ENCODE peak calls at places on chromosomes 5 and 9, in seven cellular contexts. One of them, this sample, is unnamed.

GRCh38 chr9:128106181-128106939 is 21.2 kb downstream of the PTGES2 start:
- DNase-seq in transverse colon: no peak
- DNase-seq in NCI-H1105 treated with DMSO at 0.1 percent for 48 hours: no peak
- DNase-seq in T follicular helper cell: no peak
- DNase-seq in AG10803: no peak
- DNase-seq in CD8-positive, alpha-beta memory T cell: no peak
- DNase-seq in aorta: peak
- DNase-seq in this sample: no peak

GRCh38 chr9:117145081-117145480 is 269.8 kb downstream of the ASTN2 start:
- DNase-seq in transverse colon: no peak
- DNase-seq in NCI-H1105 treated with DMSO at 0.1 percent for 48 hours: no peak
- DNase-seq in T follicular helper cell: no peak
- DNase-seq in AG10803: no peak
- DNase-seq in CD8-positive, alpha-beta memory T cell: no peak
- DNase-seq in aorta: no peak
- DNase-seq in this sample: no peak

GRCh38 chr5:107864793-107865192 is 194.1 kb upstream of the EFNA5 start:
- DNase-seq in transverse colon: no peak
- DNase-seq in NCI-H1105 treated with DMSO at 0.1 percent for 48 hours: no peak
- DNase-seq in T follicular helper cell: no peak
- DNase-seq in AG10803: peak
- DNase-seq in CD8-positive, alpha-beta memory T cell: no peak
- DNase-seq in aorta: no peak
- DNase-seq in this sample: no peak

GRCh38 chr5:137405393-137405792 is 93.7 kb downstream of the SPOCK1 start:
- DNase-seq in transverse colon: no peak
- DNase-seq in NCI-H1105 treated with DMSO at 0.1 percent for 48 hours: no peak
- DNase-seq in T follicular helper cell: no peak
- DNase-seq in AG10803: no peak
- DNase-seq in CD8-positive, alpha-beta memory T cell: no peak
- DNase-seq in aorta: no peak
- DNase-seq in this sample: no peak

GRCh38 chr5:141793881-141794280 is 84.3 kb downstream of the PCDH1 start:
- DNase-seq in transverse colon: no peak
- DNase-seq in NCI-H1105 treated with DMSO at 0.1 percent for 48 hours: no peak
- DNase-seq in T follicular helper cell: no peak
- DNase-seq in AG10803: no peak
- DNase-seq in CD8-positive, alpha-beta memory T cell: no peak
- DNase-seq in aorta: no peak
- DNase-seq in this sample: no peak

GRCh38 chr5:169831331-169831730 is 149.0 kb downstream of the INSYN2B start:
- DNase-seq in transverse colon: no peak
- DNase-seq in NCI-H1105 treated with DMSO at 0.1 percent for 48 hours: peak
- DNase-seq in T follicular helper cell: no peak
- DNase-seq in AG10803: peak
- DNase-seq in CD8-positive, alpha-beta memory T cell: no peak
- DNase-seq in aorta: no peak
- DNase-seq in this sample: no peak

GRCh38 chr5:36414869-36415282 is 113.2 kb upstream of the RANBP3L start:
- DNase-seq in transverse colon: no peak
- DNase-seq in NCI-H1105 treated with DMSO at 0.1 percent for 48 hours: peak
- DNase-seq in T follicular helper cell: no peak
- DNase-seq in AG10803: peak
- DNase-seq in CD8-positive, alpha-beta memory T cell: no peak
- DNase-seq in aorta: no peak
- DNase-seq in this sample: no peak

GRCh38 chr9:116134981-116135380 is 18.6 kb upstream of the PAPPA start:
- DNase-seq in transverse colon: no peak
- DNase-seq in NCI-H1105 treated with DMSO at 0.1 percent for 48 hours: no peak
- DNase-seq in T follicular helper cell: no peak
- DNase-seq in AG10803: no peak
- DNase-seq in CD8-positive, alpha-beta memory T cell: no peak
- DNase-seq in aorta: no peak
- DNase-seq in this sample: no peak

GRCh38 chr5:115930630-115931337 is 31.5 kb upstream of the LVRN start:
- DNase-seq in transverse colon: no peak
- DNase-seq in NCI-H1105 treated with DMSO at 0.1 percent for 48 hours: no peak
- DNase-seq in T follicular helper cell: no peak
- DNase-seq in AG10803: peak
- DNase-seq in CD8-positive, alpha-beta memory T cell: no peak
- DNase-seq in aorta: no peak
- DNase-seq in this sample: no peak

GRCh38 chr9:105193560-105193959 is 50.9 kb upstream of the SLC44A1 start:
- DNase-seq in transverse colon: no peak
- DNase-seq in NCI-H1105 treated with DMSO at 0.1 percent for 48 hours: no peak
- DNase-seq in T follicular helper cell: no peak
- DNase-seq in AG10803: no peak
- DNase-seq in CD8-positive, alpha-beta memory T cell: no peak
- DNase-seq in aorta: no peak
- DNase-seq in this sample: no peak

GRCh38 chr5:146451411-146451810 is 4.3 kb downstream of the TCERG1 start:
- DNase-seq in transverse colon: no peak
- DNase-seq in NCI-H1105 treated with DMSO at 0.1 percent for 48 hours: no peak
- DNase-seq in T follicular helper cell: no peak
- DNase-seq in AG10803: no peak
- DNase-seq in CD8-positive, alpha-beta memory T cell: no peak
- DNase-seq in aorta: no peak
- DNase-seq in this sample: no peak

GRCh38 chr9:121278535-121279169 is 10.7 kb downstream of the GSN start:
- DNase-seq in transverse colon: peak
- DNase-seq in NCI-H1105 treated with DMSO at 0.1 percent for 48 hours: peak
- DNase-seq in T follicular helper cell: no peak
- DNase-seq in AG10803: peak
- DNase-seq in CD8-positive, alpha-beta memory T cell: no peak
- DNase-seq in aorta: no peak
- DNase-seq in this sample: peak

GRCh38 chr9:77236693-77237092 is 59.4 kb downstream of the VPS13A start:
- DNase-seq in transverse colon: no peak
- DNase-seq in NCI-H1105 treated with DMSO at 0.1 percent for 48 hours: no peak
- DNase-seq in T follicular helper cell: no peak
- DNase-seq in AG10803: no peak
- DNase-seq in CD8-positive, alpha-beta memory T cell: no peak
- DNase-seq in aorta: no peak
- DNase-seq in this sample: no peak

GRCh38 chr5:5598547-5599113 is 176.2 kb downstream of the ICE1 start:
- DNase-seq in transverse colon: no peak
- DNase-seq in NCI-H1105 treated with DMSO at 0.1 percent for 48 hours: no peak
- DNase-seq in T follicular helper cell: no peak
- DNase-seq in AG10803: no peak
- DNase-seq in CD8-positive, alpha-beta memory T cell: no peak
- DNase-seq in aorta: no peak
- DNase-seq in this sample: no peak

GRCh38 chr9:93072383-93072795 is 13.9 kb downstream of the SUSD3 start:
- DNase-seq in transverse colon: peak
- DNase-seq in NCI-H1105 treated with DMSO at 0.1 percent for 48 hours: peak
- DNase-seq in T follicular helper cell: no peak
- DNase-seq in AG10803: peak
- DNase-seq in CD8-positive, alpha-beta memory T cell: no peak
- DNase-seq in aorta: no peak
- DNase-seq in this sample: no peak

GRCh38 chr9:4886698-4887097 is 94.0 kb downstream of the RCL1 start:
- DNase-seq in transverse colon: no peak
- DNase-seq in NCI-H1105 treated with DMSO at 0.1 percent for 48 hours: no peak
- DNase-seq in T follicular helper cell: no peak
- DNase-seq in AG10803: peak
- DNase-seq in CD8-positive, alpha-beta memory T cell: no peak
- DNase-seq in aorta: no peak
- DNase-seq in this sample: no peak

GRCh38 chr5:92353107-92354030 is 970.3 kb upstream of the ARRDC3 start:
- DNase-seq in transverse colon: no peak
- DNase-seq in NCI-H1105 treated with DMSO at 0.1 percent for 48 hours: no peak
- DNase-seq in T follicular helper cell: no peak
- DNase-seq in AG10803: peak
- DNase-seq in CD8-positive, alpha-beta memory T cell: no peak
- DNase-seq in aorta: no peak
- DNase-seq in this sample: no peak

GRCh38 chr9:119453490-119453911 is 84.3 kb upstream of the BRINP1 start:
- DNase-seq in transverse colon: no peak
- DNase-seq in NCI-H1105 treated with DMSO at 0.1 percent for 48 hours: no peak
- DNase-seq in T follicular helper cell: no peak
- DNase-seq in AG10803: peak
- DNase-seq in CD8-positive, alpha-beta memory T cell: no peak
- DNase-seq in aorta: no peak
- DNase-seq in this sample: no peak

GRCh38 chr9:131677445-131678180 is 62.3 kb downstream of the RAPGEF1 start:
- DNase-seq in transverse colon: peak
- DNase-seq in NCI-H1105 treated with DMSO at 0.1 percent for 48 hours: no peak
- DNase-seq in T follicular helper cell: no peak
- DNase-seq in AG10803: peak
- DNase-seq in CD8-positive, alpha-beta memory T cell: no peak
- DNase-seq in aorta: no peak
- DNase-seq in this sample: no peak

GRCh38 chr5:123450641-123451421 is 27.6 kb upstream of the CEP120 start:
- DNase-seq in transverse colon: no peak
- DNase-seq in NCI-H1105 treated with DMSO at 0.1 percent for 48 hours: peak
- DNase-seq in T follicular helper cell: no peak
- DNase-seq in AG10803: no peak
- DNase-seq in CD8-positive, alpha-beta memory T cell: no peak
- DNase-seq in aorta: no peak
- DNase-seq in this sample: no peak

GRCh38 chr5:76062502-76062901 is 20.7 kb upstream of the SV2C start:
- DNase-seq in transverse colon: peak
- DNase-seq in NCI-H1105 treated with DMSO at 0.1 percent for 48 hours: no peak
- DNase-seq in T follicular helper cell: no peak
- DNase-seq in AG10803: no peak
- DNase-seq in CD8-positive, alpha-beta memory T cell: no peak
- DNase-seq in aorta: no peak
- DNase-seq in this sample: no peak

GRCh38 chr9:82581516-82581915 is 481.4 kb downstream of the RASEF start:
- DNase-seq in transverse colon: no peak
- DNase-seq in NCI-H1105 treated with DMSO at 0.1 percent for 48 hours: no peak
- DNase-seq in T follicular helper cell: no peak
- DNase-seq in AG10803: no peak
- DNase-seq in CD8-positive, alpha-beta memory T cell: no peak
- DNase-seq in aorta: no peak
- DNase-seq in this sample: no peak

GRCh38 chr5:30401479-30402058 is 791.9 kb upstream of the CDH6 start:
- DNase-seq in transverse colon: peak
- DNase-seq in NCI-H1105 treated with DMSO at 0.1 percent for 48 hours: peak
- DNase-seq in T follicular helper cell: no peak
- DNase-seq in AG10803: no peak
- DNase-seq in CD8-positive, alpha-beta memory T cell: no peak
- DNase-seq in aorta: no peak
- DNase-seq in this sample: no peak

GRCh38 chr9:14993061-14993800 is 83.0 kb upstream of the FREM1 start:
- DNase-seq in transverse colon: peak
- DNase-seq in NCI-H1105 treated with DMSO at 0.1 percent for 48 hours: peak
- DNase-seq in T follicular helper cell: peak
- DNase-seq in AG10803: peak
- DNase-seq in CD8-positive, alpha-beta memory T cell: peak
- DNase-seq in aorta: peak
- DNase-seq in this sample: no peak

GRCh38 chr9:79210541-79211243 is 361.1 kb upstream of the TLE4 start:
- DNase-seq in transverse colon: no peak
- DNase-seq in NCI-H1105 treated with DMSO at 0.1 percent for 48 hours: peak
- DNase-seq in T follicular helper cell: no peak
- DNase-seq in AG10803: no peak
- DNase-seq in CD8-positive, alpha-beta memory T cell: no peak
- DNase-seq in aorta: no peak
- DNase-seq in this sample: no peak

GRCh38 chr9:34991833-34992375 is 2.4 kb downstream of the DNAJB5 start:
- DNase-seq in transverse colon: no peak
- DNase-seq in NCI-H1105 treated with DMSO at 0.1 percent for 48 hours: no peak
- DNase-seq in T follicular helper cell: no peak
- DNase-seq in AG10803: no peak
- DNase-seq in CD8-positive, alpha-beta memory T cell: no peak
- DNase-seq in aorta: peak
- DNase-seq in this sample: no peak

GRCh38 chr9:135639196-135639595 is at the start of gene GLT6D1:
- DNase-seq in transverse colon: no peak
- DNase-seq in NCI-H1105 treated with DMSO at 0.1 percent for 48 hours: no peak
- DNase-seq in T follicular helper cell: no peak
- DNase-seq in AG10803: no peak
- DNase-seq in CD8-positive, alpha-beta memory T cell: no peak
- DNase-seq in aorta: no peak
- DNase-seq in this sample: no peak

GRCh38 chr5:22314548-22314947 is 538.6 kb downstream of the CDH12 start:
- DNase-seq in transverse colon: no peak
- DNase-seq in NCI-H1105 treated with DMSO at 0.1 percent for 48 hours: no peak
- DNase-seq in T follicular helper cell: no peak
- DNase-seq in AG10803: no peak
- DNase-seq in CD8-positive, alpha-beta memory T cell: no peak
- DNase-seq in aorta: no peak
- DNase-seq in this sample: no peak

GRCh38 chr5:155046591-155046990 is 33.0 kb downstream of the KIF4B start:
- DNase-seq in transverse colon: no peak
- DNase-seq in NCI-H1105 treated with DMSO at 0.1 percent for 48 hours: no peak
- DNase-seq in T follicular helper cell: no peak
- DNase-seq in AG10803: no peak
- DNase-seq in CD8-positive, alpha-beta memory T cell: no peak
- DNase-seq in aorta: no peak
- DNase-seq in this sample: no peak

GRCh38 chr5:135373747-135374515 is 25.1 kb downstream of the MACROH2A1 start:
- DNase-seq in transverse colon: no peak
- DNase-seq in NCI-H1105 treated with DMSO at 0.1 percent for 48 hours: no peak
- DNase-seq in T follicular helper cell: no peak
- DNase-seq in AG10803: no peak
- DNase-seq in CD8-positive, alpha-beta memory T cell: no peak
- DNase-seq in aorta: no peak
- DNase-seq in this sample: no peak

GRCh38 chr9:128685636-128686489 is 3.2 kb upstream of the SET start:
- DNase-seq in transverse colon: peak
- DNase-seq in NCI-H1105 treated with DMSO at 0.1 percent for 48 hours: no peak
- DNase-seq in T follicular helper cell: no peak
- DNase-seq in AG10803: no peak
- DNase-seq in CD8-positive, alpha-beta memory T cell: peak
- DNase-seq in aorta: peak
- DNase-seq in this sample: peak

GRCh38 chr9:78030553-78031270 is 899 bp downstream of the GNAQ start:
- DNase-seq in transverse colon: peak
- DNase-seq in NCI-H1105 treated with DMSO at 0.1 percent for 48 hours: peak
- DNase-seq in T follicular helper cell: peak
- DNase-seq in AG10803: peak
- DNase-seq in CD8-positive, alpha-beta memory T cell: peak
- DNase-seq in aorta: peak
- DNase-seq in this sample: peak

GRCh38 chr5:171953860-171954701 is 52.4 kb downstream of the FBXW11 start:
- DNase-seq in transverse colon: no peak
- DNase-seq in NCI-H1105 treated with DMSO at 0.1 percent for 48 hours: no peak
- DNase-seq in T follicular helper cell: no peak
- DNase-seq in AG10803: peak
- DNase-seq in CD8-positive, alpha-beta memory T cell: no peak
- DNase-seq in aorta: no peak
- DNase-seq in this sample: no peak

This sample was measured in naive thymus-derived CD8-positive, alpha-beta T cell.